ENCODE peak calls at places on chromosomes 7 and 10, in nine cellular contexts. O is AG04449; N is astrocyte; M is heart left ventricle; P is IMR-90; H is PC-9; G is AG09309; F is activated CD8-positive, alpha-beta T cell treated with anti-CD3 and anti-CD28 coated beads for 36 hours; B is OCI-LY7. A is an unnamed sample.

GRCh38 chr10:54869022-54869421 is 68.0 kb upstream of the PCDH15 start:
- DNase-seq in O (no peak), N (peak), M (no peak), P (no peak), H (no peak), G (no peak), F (no peak), B (no peak), A (no peak)

GRCh38 chr10:11765141-11765540 is 23.0 kb downstream of the ECHDC3 start:
- DNase-seq in O (no peak), N (no peak), M (no peak), P (no peak), H (no peak), G (no peak), F (no peak), B (no peak), A (no peak)

GRCh38 chr10:42866115-42866995 is 83.8 kb downstream of the BMS1 start:
- DNase-seq in O (peak), N (peak), M (peak), P (peak), H (peak), G (peak), F (peak), B (peak), A (peak)

GRCh38 chr7:14457567-14458453 is 444.7 kb downstream of the DGKB start:
- DNase-seq in O (peak), N (peak), M (peak), P (peak), H (peak), G (peak), F (peak), B (peak), A (peak)

GRCh38 chr7:132066776-132067175 is 509.5 kb downstream of the PLXNA4 start:
- DNase-seq in O (no peak), N (peak), M (peak), P (peak), H (no peak), G (no peak), F (no peak), B (no peak), A (no peak)

GRCh38 chr10:48324580-48324979 is 18.1 kb downstream of the MAPK8 start:
- DNase-seq in O (no peak), N (peak), M (no peak), P (no peak), H (no peak), G (no peak), F (no peak), B (no peak), A (no peak)

GRCh38 chr7:14219125-14219524 is 229.7 kb upstream of the ETV1 start:
- DNase-seq in O (no peak), N (peak), M (no peak), P (no peak), H (no peak), G (no peak), F (no peak), B (no peak), A (no peak)

GRCh38 chr10:14936584-14936983 is 17.3 kb downstream of the DCLRE1C start:
- DNase-seq in O (no peak), N (no peak), M (no peak), P (no peak), H (no peak), G (no peak), F (no peak), B (no peak), A (no peak)

GRCh38 chr10:102831322-102832071 is 5.7 kb downstream of the CYP17A1 start:
- DNase-seq in O (no peak), N (no peak), M (no peak), P (peak), H (no peak), G (no peak), F (no peak), B (no peak), A (no peak)

GRCh38 chr10:22630229-22631174 is 83.9 kb downstream of the PIP4K2A start:
- DNase-seq in O (peak), N (peak), M (no peak), P (peak), H (no peak), G (no peak), F (peak), B (peak), A (no peak)

GRCh38 chr10:24277771-24278518 is 69.0 kb downstream of the KIAA1217 start:
- DNase-seq in O (no peak), N (peak), M (peak), P (no peak), H (no peak), G (no peak), F (no peak), B (no peak), A (no peak)

GRCh38 chr7:99848420-99849216 is 20.8 kb downstream of the CYP3A43 start:
- DNase-seq in O (no peak), N (no peak), M (no peak), P (no peak), H (no peak), G (no peak), F (no peak), B (no peak), A (no peak)

GRCh38 chr10:18229839-18230238 is 89.6 kb downstream of the CACNB2 start:
- DNase-seq in O (no peak), N (peak), M (no peak), P (peak), H (no peak), G (no peak), F (no peak), B (no peak), A (no peak)

GRCh38 chr7:35185908-35186731 is 67.8 kb downstream of the TBX20 start:
- DNase-seq in O (no peak), N (peak), M (peak), P (peak), H (peak), G (no peak), F (peak), B (no peak), A (no peak)

GRCh38 chr7:108347616-108348015 is 108.6 kb downstream of the NRCAM start:
- DNase-seq in O (no peak), N (peak), M (no peak), P (peak), H (peak), G (peak), F (no peak), B (no peak), A (no peak)

GRCh38 chr10:5411941-5412276 is 448 bp upstream of the NET1 start:
- DNase-seq in O (no peak), N (no peak), M (no peak), P (no peak), H (no peak), G (no peak), F (no peak), B (no peak), A (no peak)

GRCh38 chr10:77637986-77638765 is 568 bp upstream of the KCNMA1 start:
- DNase-seq in O (no peak), N (peak), M (no peak), P (peak), H (no peak), G (no peak), F (peak), B (no peak), A (no peak)

GRCh38 chr10:9379183-9379582 is 1324.7 kb downstream of the GATA3 start:
- DNase-seq in O (no peak), N (no peak), M (no peak), P (no peak), H (no peak), G (no peak), F (no peak), B (no peak), A (no peak)
- TF ChIP-seq CTCF in O (no peak), N (no peak), M (no peak), P (no peak), H (no peak), G (no peak), F (no peak), B (no peak), A (no peak)

GRCh38 chr7:54915870-54916598 is 102.8 kb upstream of the EGFR start:
- DNase-seq in O (no peak), N (no peak), M (no peak), P (no peak), H (no peak), G (no peak), F (no peak), B (no peak), A (no peak)

GRCh38 chr7:54921116-54921515 is 97.7 kb upstream of the EGFR start:
- DNase-seq in O (no peak), N (no peak), M (no peak), P (no peak), H (no peak), G (no peak), F (no peak), B (no peak), A (no peak)

DNA sequence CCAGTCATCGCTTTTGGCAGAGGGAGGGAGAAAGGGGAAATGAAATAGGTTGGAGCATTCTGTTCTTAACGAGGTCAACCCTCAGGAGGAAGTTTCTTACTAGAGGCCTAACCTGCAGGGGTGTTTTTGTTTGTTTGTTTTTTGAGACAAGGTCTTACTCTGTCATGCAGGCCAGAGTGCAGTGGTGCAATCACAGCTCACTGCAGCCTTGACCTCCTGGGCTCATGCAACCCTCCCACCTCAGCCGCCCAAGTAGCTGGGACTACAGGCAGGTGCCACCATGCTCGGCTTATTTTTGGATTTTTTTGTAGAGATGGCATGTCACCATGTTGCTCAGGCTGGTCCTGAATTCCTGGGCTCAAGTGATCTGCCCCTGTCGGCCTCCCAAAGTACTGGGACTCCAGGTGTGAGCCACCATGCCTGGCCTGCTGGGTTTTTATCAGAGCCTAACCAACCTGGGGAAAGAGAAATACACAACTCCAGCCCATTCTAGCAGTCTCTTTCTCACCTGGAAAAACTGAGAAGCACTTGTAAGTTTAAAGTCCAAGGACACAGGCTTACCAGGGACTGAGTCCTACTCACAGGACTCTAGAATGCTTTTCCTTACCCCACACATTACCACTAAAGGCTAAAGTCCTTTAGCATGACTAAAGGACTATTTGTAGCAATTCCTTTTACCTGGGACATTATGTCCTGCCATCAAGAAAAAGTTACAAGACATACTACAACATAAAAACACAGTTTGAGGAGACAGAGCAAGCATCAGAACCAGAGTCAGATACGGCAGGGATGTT is 101.0 kb upstream of the EGFR start:
- DNase-seq in O (no peak), N (no peak), M (no peak), P (no peak), H (no peak), G (no peak), F (no peak), B (no peak), A (no peak)
- TF ChIP-seq CTCF in O (no peak), N (no peak), M (no peak), P (no peak), H (no peak), G (no peak), F (no peak), B (no peak), A (no peak)

DNA sequence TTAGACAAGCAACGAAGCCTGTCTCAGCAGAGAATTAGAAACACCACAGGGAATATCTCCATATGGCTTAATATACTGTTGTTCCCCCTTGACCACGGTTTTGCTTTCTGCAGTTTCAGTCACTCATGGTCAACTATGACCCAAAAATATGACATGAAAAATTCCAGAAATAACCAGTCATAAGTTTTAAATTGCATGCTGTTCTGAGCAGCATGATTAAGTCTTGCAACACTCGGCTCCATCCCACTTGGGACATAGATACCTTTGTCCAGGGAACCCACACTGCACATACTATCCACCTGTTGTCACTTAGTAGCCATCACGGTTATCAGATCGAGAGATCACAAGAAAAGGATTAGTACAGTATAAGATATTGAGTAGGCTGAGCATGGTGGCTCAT is 60.7 kb upstream of the FOXK1 start:
- DNase-seq in O (no peak), N (no peak), M (no peak), P (no peak), H (no peak), G (no peak), F (no peak), B (no peak), A (no peak)
- TF ChIP-seq CTCF in O (no peak), N (no peak), M (no peak), P (no peak), H (no peak), G (no peak), F (no peak), B (no peak), A (no peak)

GRCh38 chr7:50335795-50336754 is 31.6 kb downstream of the IKZF1 start:
- DNase-seq in O (no peak), N (no peak), M (no peak), P (no peak), H (no peak), G (no peak), F (peak), B (peak), A (no peak)
- TF ChIP-seq CTCF in O (no peak), N (no peak), M (no peak), P (no peak), H (no peak), G (no peak), F (no peak), B (peak), A (no peak)

GRCh38 chr7:70492641-70493040 is 639.3 kb upstream of the GALNT17 start:
- DNase-seq in O (no peak), N (no peak), M (no peak), P (no peak), H (no peak), G (no peak), F (no peak), B (peak), A (no peak)
- TF ChIP-seq CTCF in O (no peak), N (no peak), M (no peak), P (no peak), H (no peak), G (no peak), F (no peak), B (peak), A (no peak)

GRCh38 chr10:108970016-108970415 is 953.3 kb downstream of the XPNPEP1 start:
- DNase-seq in O (no peak), N (peak), M (no peak), P (peak), H (no peak), G (no peak), F (no peak), B (peak), A (no peak)
- TF ChIP-seq CTCF in O (no peak), N (no peak), M (no peak), P (no peak), H (no peak), G (no peak), F (no peak), B (no peak), A (no peak)

GRCh38 chr7:48760528-48761265 is 163.7 kb upstream of the CDC14C start:
- DNase-seq in O (no peak), N (peak), M (no peak), P (no peak), H (no peak), G (no peak), F (no peak), B (no peak), A (no peak)
- TF ChIP-seq CTCF in O (no peak), N (no peak), M (no peak), P (no peak), H (no peak), G (no peak), F (no peak), B (no peak), A (no peak)

GRCh38 chr10:131570716-131571307 is 259.3 kb upstream of the TCERG1L start:
- DNase-seq in O (no peak), N (no peak), M (no peak), P (no peak), H (no peak), G (no peak), F (no peak), B (no peak), A (no peak)

GRCh38 chr10:131571845-131572244 is 260.3 kb upstream of the TCERG1L start:
- DNase-seq in O (no peak), N (no peak), M (no peak), P (no peak), H (no peak), G (no peak), F (no peak), B (no peak), A (no peak)

GRCh38 chr10:131571346-131571745 is 259.8 kb upstream of the TCERG1L start:
- DNase-seq in O (no peak), N (no peak), M (no peak), P (no peak), H (no peak), G (no peak), F (no peak), B (no peak), A (no peak)

GRCh38 chr10:131568866-131569265 is 257.3 kb upstream of the TCERG1L start:
- DNase-seq in O (no peak), N (no peak), M (no peak), P (no peak), H (no peak), G (no peak), F (no peak), B (no peak), A (no peak)

GRCh38 chr10:131569851-131570715 is 258.6 kb upstream of the TCERG1L start:
- DNase-seq in O (no peak), N (no peak), M (no peak), P (no peak), H (no peak), G (no peak), F (peak), B (no peak), A (no peak)
- TF ChIP-seq CTCF in O (no peak), N (no peak), M (no peak), P (no peak), H (no peak), G (no peak), F (peak), B (peak), A (no peak)

GRCh38 chr7:118259115-118259514 is 34.6 kb downstream of the ANKRD7 start:
- DNase-seq in O (no peak), N (no peak), M (no peak), P (no peak), H (no peak), G (no peak), F (no peak), B (no peak), A (no peak)
- TF ChIP-seq CTCF in O (no peak), N (no peak), M (no peak), P (no peak), H (peak), G (no peak), F (no peak), B (peak), A (no peak)

GRCh38 chr10:541750-542371 is 147.6 kb downstream of the DIP2C start:
- DNase-seq in O (no peak), N (no peak), M (no peak), P (no peak), H (no peak), G (no peak), F (no peak), B (peak), A (no peak)
- TF ChIP-seq CTCF in O (no peak), N (no peak), M (no peak), P (no peak), H (no peak), G (no peak), F (no peak), B (no peak), A (no peak)

A was measured in AG09319.